ENCODE peak calls at places on chromosomes 3 and 15, in six cellular contexts. V, W, Q, I, H and N are unnamed samples.

GRCh38 chr3:96354106-96354505 is 460.3 kb upstream of the EPHA6 start:
- DNase-seq in V (no peak), Q (no peak), W (no peak), H (no peak), I (no peak), N (no peak)

GRCh38 chr15:31080618-31081017 is 20.9 kb downstream of the TRPM1 start:
- DNase-seq in I (peak), W (no peak), H (peak), Q (no peak), V (peak), N (no peak)

GRCh38 chr15:81023483-81024264 is 23.0 kb downstream of the TLNRD1 start:
- DNase-seq in H (no peak), Q (no peak), I (no peak), W (peak), V (peak), N (peak)

GRCh38 chr3:138089091-138089490 is 26.3 kb downstream of the DZIP1L start:
- DNase-seq in Q (peak), I (peak), V (no peak), H (no peak), W (no peak), N (no peak)

GRCh38 chr3:120908030-120908802 is at the start of gene STXBP5L:
- DNase-seq in H (peak), W (no peak), I (no peak), V (peak), Q (no peak), N (peak)

GRCh38 chr3:97948351-97949109 is 23.7 kb downstream of the RIOX2 start:
- DNase-seq in H (no peak), Q (no peak), V (no peak), W (no peak), I (no peak), N (no peak)

GRCh38 chr3:73523661-73524060 is 101.1 kb downstream of the PDZRN3 start:
- DNase-seq in H (no peak), I (no peak), W (no peak), Q (no peak), V (no peak), N (no peak)

GRCh38 chr3:172343117-172343516 is 105.1 kb downstream of the GHSR start:
- DNase-seq in Q (no peak), I (no peak), H (no peak), V (no peak), W (no peak), N (no peak)

GRCh38 chr15:86558252-86558651 is 478.6 kb downstream of the AGBL1 start:
- DNase-seq in Q (no peak), H (no peak), I (no peak), V (no peak), W (no peak), N (no peak)

GRCh38 chr15:80695911-80696651 is 971 bp downstream of the ABHD17C start:
- DNase-seq in V (peak), Q (peak), H (no peak), I (peak), W (no peak), N (peak)

GRCh38 chr15:62740141-62741004 is 302.2 kb upstream of the TPM1 start:
- DNase-seq in V (peak), Q (no peak), W (no peak), I (no peak), H (no peak), N (no peak)

GRCh38 chr3:184944221-184944620 is 132.3 kb downstream of the VPS8 start:
- DNase-seq in I (no peak), V (no peak), H (no peak), W (no peak), Q (no peak), N (no peak)

GRCh38 chr3:50172615-50173220 is 17.6 kb downstream of the SEMA3F start:
- DNase-seq in H (no peak), W (no peak), V (no peak), Q (no peak), I (no peak), N (no peak)

GRCh38 chr3:49378249-49378899 is 20.2 kb upstream of the GPX1 start:
- DNase-seq in H (no peak), W (peak), Q (no peak), I (peak), V (peak), N (peak)

GRCh38 chr3:181311186-181311585 is 321.6 kb upstream of the DNAJC19 start:
- DNase-seq in W (no peak), H (no peak), V (no peak), I (no peak), Q (no peak), N (no peak)

GRCh38 chr3:165339753-165340152 is 143.6 kb upstream of the SLITRK3 start:
- DNase-seq in H (no peak), Q (no peak), W (no peak), I (peak), V (no peak), N (no peak)

GRCh38 chr15:90571063-90571541 is 41.4 kb downstream of the CRTC3 start:
- DNase-seq in Q (no peak), V (no peak), H (no peak), I (peak), W (no peak), N (peak)

GRCh38 chr3:113590983-113591382 is 58.6 kb downstream of the SIDT1 start:
- DNase-seq in V (no peak), I (no peak), H (no peak), W (no peak), Q (no peak), N (no peak)

GRCh38 chr3:50138266-50139230 is 16.6 kb upstream of the SEMA3F start:
- DNase-seq in I (peak), V (no peak), H (peak), W (no peak), Q (no peak), N (no peak)

GRCh38 chr3:157160652-157161480 is 919 bp upstream of the CCNL1 start:
- DNase-seq in Q (peak), I (peak), V (peak), H (peak), W (peak), N (peak)

GRCh38 chr3:37992271-37993066 is 1.9 kb downstream of the VILL start:
- DNase-seq in V (no peak), Q (peak), W (peak), H (no peak), I (no peak), N (peak)

GRCh38 chr3:179929091-179929529 is 107.6 kb downstream of the PEX5L start:
- DNase-seq in W (no peak), H (peak), Q (no peak), V (no peak), I (peak), N (no peak)

GRCh38 chr3:136142592-136142991 is 53.5 kb downstream of the MSL2 start:
- DNase-seq in H (no peak), Q (peak), W (no peak), V (no peak), I (peak), N (no peak)

GRCh38 chr15:29124581-29125381 is 144.8 kb downstream of the NSMCE3 start:
- DNase-seq in W (no peak), H (no peak), Q (no peak), I (no peak), V (no peak), N (no peak)
- TF ChIP-seq CTCF in W (no peak), H (peak), Q (no peak), I (no peak), V (no peak), N (no peak)

GRCh38 chr3:119599558-119600174 is 2.0 kb downstream of the PLA1A start:
- DNase-seq in I (no peak), Q (no peak), V (no peak), H (no peak), W (no peak), N (no peak)

GRCh38 chr3:119602676-119603075 is 5.0 kb downstream of the PLA1A start:
- DNase-seq in I (no peak), H (no peak), Q (no peak), V (no peak), W (no peak), N (no peak)

GRCh38 chr3:119601154-119601553 is 3.5 kb downstream of the PLA1A start:
- DNase-seq in W (no peak), V (no peak), H (no peak), Q (no peak), I (no peak), N (no peak)

GRCh38 chr3:119598410-119599098 is 869 bp downstream of the PLA1A start:
- DNase-seq in Q (no peak), V (no peak), I (no peak), W (no peak), H (no peak), N (no peak)

GRCh38 chr3:119600732-119601131 is 3.0 kb downstream of the PLA1A start:
- DNase-seq in V (no peak), I (peak), Q (no peak), W (no peak), H (peak), N (no peak)
- TF ChIP-seq CTCF in V (no peak), I (no peak), Q (peak), W (no peak), H (peak), N (no peak)

DNA sequence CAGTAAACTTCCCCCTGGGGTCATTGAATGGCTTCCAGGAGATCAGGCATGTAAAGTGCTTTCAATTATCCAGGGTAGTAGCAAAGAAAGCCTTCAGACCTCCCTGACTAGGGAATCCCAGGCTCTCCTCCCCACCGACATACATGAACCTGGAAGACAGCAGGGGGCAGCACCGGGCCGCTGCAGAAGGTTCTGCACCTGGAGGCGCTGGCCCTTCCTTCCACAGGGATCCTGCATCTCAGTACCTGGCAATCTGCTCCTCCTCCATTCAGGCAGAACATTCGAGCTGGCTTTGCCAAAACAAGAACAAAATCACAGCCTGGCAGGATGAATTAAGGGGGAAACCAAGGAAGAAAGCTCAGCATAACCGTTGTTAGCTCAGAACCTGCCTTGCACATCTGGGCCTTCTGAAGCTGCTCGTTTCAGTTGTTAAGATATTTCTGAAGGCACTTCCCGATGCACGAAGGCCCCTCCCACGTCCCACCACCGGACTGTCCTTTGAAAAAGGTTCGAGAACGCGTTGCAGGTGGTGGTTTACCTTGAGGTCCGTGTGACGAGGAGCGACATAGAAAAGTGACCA is 237.7 kb downstream of the SLCO3A1 start:
- DNase-seq in H (peak), Q (no peak), V (no peak), I (peak), W (no peak), N (no peak)
- TF ChIP-seq CTCF in H (peak), Q (peak), V (peak), I (peak), W (peak), N (no peak)

GRCh38 chr3:153445817-153446216 is 283.8 kb downstream of the RAP2B start:
- DNase-seq in V (no peak), H (no peak), Q (no peak), W (no peak), I (no peak), N (no peak)

GRCh38 chr3:153440311-153440710 is 278.3 kb downstream of the RAP2B start:
- DNase-seq in I (no peak), Q (no peak), W (no peak), V (no peak), H (no peak), N (no peak)

GRCh38 chr3:153442799-153443487 is 280.9 kb downstream of the RAP2B start:
- DNase-seq in W (no peak), V (no peak), I (no peak), H (no peak), Q (no peak), N (no peak)

GRCh38 chr3:153442386-153442785 is 280.4 kb downstream of the RAP2B start:
- DNase-seq in W (no peak), Q (no peak), H (no peak), V (no peak), I (no peak), N (no peak)

GRCh38 chr3:153443961-153444360 is 281.9 kb downstream of the RAP2B start:
- DNase-seq in H (no peak), I (peak), V (no peak), Q (no peak), W (no peak), N (no peak)
- TF ChIP-seq CTCF in H (peak), I (no peak), V (no peak), Q (no peak), W (no peak), N (no peak)

DNA sequence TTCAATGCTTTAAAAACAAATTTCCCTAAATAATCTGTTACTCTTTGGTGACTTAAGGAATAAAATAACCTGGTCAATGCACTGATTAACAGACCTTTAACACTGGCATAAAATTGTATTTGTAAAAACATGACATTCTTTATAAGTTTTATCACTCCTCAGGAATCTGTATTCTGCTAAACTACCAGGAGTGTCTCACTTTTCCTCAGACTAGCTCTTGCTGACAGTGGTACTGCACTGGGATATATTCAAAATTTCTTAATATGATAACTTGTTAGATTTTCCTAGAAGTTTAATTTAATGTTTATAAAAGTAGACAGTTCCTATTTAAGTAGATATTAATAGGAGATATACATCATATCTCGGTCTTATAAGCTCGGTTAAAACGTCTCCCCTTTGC is 363.4 kb upstream of the ARHGEF26 start:
- DNase-seq in H (no peak), W (no peak), V (no peak), I (no peak), Q (no peak), N (no peak)
- TF ChIP-seq CTCF in H (no peak), W (no peak), V (no peak), I (no peak), Q (no peak), N (no peak)

GRCh38 chr3:141844812-141845211 is 31.6 kb upstream of the ATP1B3 start:
- DNase-seq in H (no peak), Q (no peak), V (no peak), W (no peak), I (no peak), N (no peak)

GRCh38 chr3:141849056-141849814 is 27.2 kb upstream of the ATP1B3 start:
- DNase-seq in H (no peak), Q (no peak), W (no peak), V (no peak), I (no peak), N (no peak)

GRCh38 chr3:141846050-141846433 is 30.4 kb upstream of the ATP1B3 start:
- DNase-seq in I (no peak), H (no peak), V (no peak), Q (no peak), W (no peak), N (no peak)

GRCh38 chr3:141844108-141844507 is 32.3 kb upstream of the ATP1B3 start:
- DNase-seq in V (no peak), Q (no peak), I (no peak), W (no peak), H (no peak), N (no peak)

GRCh38 chr3:141845407-141846049 is 30.9 kb upstream of the ATP1B3 start:
- DNase-seq in Q (no peak), I (no peak), W (no peak), H (peak), V (no peak), N (no peak)
- TF ChIP-seq CTCF in Q (no peak), I (no peak), W (no peak), H (peak), V (no peak), N (no peak)

GRCh38 chr3:24713516-24713915 is 218.9 kb upstream of the THRB start:
- DNase-seq in I (no peak), V (no peak), W (no peak), H (no peak), Q (no peak), N (no peak)
- TF ChIP-seq CTCF in I (no peak), V (no peak), W (no peak), H (no peak), Q (no peak), N (no peak)

DNA sequence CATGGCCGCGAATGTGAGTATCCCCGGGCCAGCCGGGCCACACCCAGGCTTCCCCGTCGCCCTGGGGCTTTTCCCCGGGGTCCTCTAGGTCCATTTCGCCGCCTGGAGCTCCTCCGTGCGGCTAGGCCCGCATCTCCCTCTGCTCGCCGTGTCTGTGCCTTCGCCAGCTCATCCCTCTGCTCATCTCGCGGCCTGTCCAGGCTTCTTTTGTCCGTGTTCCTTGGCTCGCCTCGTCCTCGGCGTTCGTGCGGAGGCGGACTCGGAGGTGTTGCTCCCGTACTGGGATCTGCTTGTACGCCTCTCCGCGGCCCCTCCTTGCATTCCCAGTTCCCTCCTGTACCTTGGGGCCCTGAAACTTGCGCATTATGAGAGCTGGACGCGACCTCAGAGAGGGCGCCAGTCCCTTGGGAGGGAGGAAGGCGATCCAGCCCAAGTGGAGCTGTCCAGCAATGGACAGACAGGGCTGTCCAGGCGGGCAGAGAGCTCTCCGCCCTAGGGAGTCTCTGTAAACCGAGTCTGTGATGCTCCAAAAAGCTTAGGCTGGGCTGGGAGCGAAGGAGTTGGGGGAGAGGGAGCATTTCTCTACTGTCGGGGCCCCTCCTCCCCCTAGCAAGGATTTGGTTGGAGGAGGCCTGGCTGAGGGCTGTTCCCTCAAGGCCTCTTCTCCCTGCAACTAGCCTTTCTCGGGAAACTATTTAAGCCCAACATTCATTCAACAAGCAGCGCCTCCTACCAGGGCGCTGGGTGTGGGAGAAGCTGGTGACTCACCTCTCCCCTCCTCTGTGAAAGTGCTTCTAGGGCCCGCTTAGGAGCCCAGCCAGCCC is 553 bp downstream of the TMEM43 start:
- DNase-seq in H (peak), I (peak), W (peak), V (peak), Q (peak), N (peak)
- TF ChIP-seq CTCF in H (no peak), I (peak), W (no peak), V (no peak), Q (no peak), N (no peak)

DNA sequence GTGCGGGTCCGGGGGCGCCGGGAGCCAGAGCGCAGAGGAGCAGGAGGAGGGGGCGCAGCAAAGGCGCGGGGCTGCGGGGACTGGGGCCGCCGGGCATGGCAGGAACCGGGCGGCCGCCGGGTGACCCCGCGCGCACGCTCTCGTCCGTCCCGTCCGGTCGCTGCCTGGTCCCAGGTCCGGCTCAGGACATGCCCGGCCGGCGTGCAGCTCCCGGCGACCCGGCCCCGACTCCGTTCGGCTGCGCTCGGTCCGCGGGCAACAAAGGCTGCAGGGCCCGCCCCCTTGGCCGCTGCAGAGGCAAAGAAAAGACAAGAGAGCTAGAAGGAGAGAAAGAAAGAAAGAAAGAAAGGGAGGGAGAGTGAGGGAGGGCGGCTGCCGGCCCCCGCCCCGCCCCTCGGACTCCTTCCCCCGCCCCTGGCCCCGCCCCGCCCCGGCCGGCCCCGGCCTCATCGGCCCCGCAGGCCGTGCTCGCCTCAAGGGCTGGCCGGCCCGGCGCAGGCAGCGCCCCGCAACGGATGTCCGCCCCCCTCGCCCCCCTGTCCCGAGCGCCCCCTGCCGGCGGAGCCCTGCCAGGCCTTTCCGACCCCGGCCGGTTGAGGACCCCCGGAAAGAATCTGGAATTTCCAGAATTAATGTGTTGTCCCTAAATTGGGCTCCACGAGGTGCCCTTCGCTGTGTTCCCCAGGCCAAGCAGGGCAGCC is at the start of gene ADAMTS7:
- DNase-seq in I (peak), V (peak), Q (no peak), W (peak), H (peak), N (peak)
- TF ChIP-seq CTCF in I (peak), V (peak), Q (peak), W (peak), H (peak), N (peak)

GRCh38 chr15:65020419-65020818 is 9.0 kb downstream of the MTFMT start:
- DNase-seq in H (no peak), W (no peak), Q (no peak), I (no peak), V (no peak), N (no peak)
- TF ChIP-seq CTCF in H (peak), W (no peak), Q (no peak), I (no peak), V (no peak), N (no peak)